ENCODE peak calls at places on chromosome 3, in eight cellular contexts. P is CD8-positive, alpha-beta memory T cell; H is IMR-90; T is endodermal cell; S is sigmoid colon; A is lung; M is tibial artery; K is cardiac muscle cell. X is an unnamed sample.

GRCh38 chr3:50675179-50676030 is 678 bp downstream of the DOCK3 start:
- DNase-seq in P (peak; percentile 26), H (no peak), T (peak; percentile 89), S (peak; percentile 72), A (no peak), M (no peak), K (peak; percentile 60), X (no peak)

GRCh38 chr3:194761384-194761783 is 75.7 kb downstream of the FAM43A start:
- DNase-seq in P (no peak), H (no peak), T (no peak), S (peak; percentile 42), A (no peak), M (no peak), K (no peak), X (no peak)

GRCh38 chr3:13708301-13708700 is 159.4 kb downstream of the FBLN2 start:
- DNase-seq in P (no peak), H (no peak), T (peak; percentile 17), S (peak; percentile 41), A (peak; percentile 22), M (no peak), K (no peak), X (no peak)

GRCh38 chr3:181919375-181919774 is 207.7 kb downstream of the SOX2 start:
- DNase-seq in P (no peak), H (no peak), T (no peak), S (no peak), A (no peak), M (no peak), K (no peak), X (no peak)

GRCh38 chr3:171028779-171029232 is 2.3 kb upstream of the SLC2A2 start:
- DNase-seq in P (no peak), H (peak; percentile 90), T (no peak), S (no peak), A (no peak), M (no peak), K (no peak), X (peak; percentile 81)

GRCh38 chr3:188139466-188139865 is 14.5 kb upstream of the LPP start:
- DNase-seq in P (no peak), H (no peak), T (no peak), S (no peak), A (no peak), M (no peak), K (no peak), X (no peak)

GRCh38 chr3:192296845-192297244 is 430.5 kb downstream of the FGF12 start:
- DNase-seq in P (no peak), H (no peak), T (no peak), S (no peak), A (no peak), M (no peak), K (no peak), X (no peak)

GRCh38 chr3:174218011-174218410 is 641.1 kb upstream of the NAALADL2 start:
- DNase-seq in P (no peak), H (peak; percentile 25), T (no peak), S (no peak), A (no peak), M (no peak), K (no peak), X (no peak)

GRCh38 chr3:57706462-57706861 is 13.6 kb upstream of the DENND6A start:
- DNase-seq in P (no peak), H (peak; percentile 93), T (no peak), S (no peak), A (no peak), M (no peak), K (no peak), X (peak; percentile 52)

GRCh38 chr3:14413381-14414071 is 11.1 kb downstream of the SLC6A6 start:
- DNase-seq in P (no peak), H (peak; percentile 79), T (peak; percentile 81), S (no peak), A (peak; percentile 86), M (no peak), K (peak; percentile 27), X (peak; percentile 45)

GRCh38 chr3:172103724-172104123 is 64.3 kb downstream of the FNDC3B start:
- DNase-seq in P (no peak), H (peak; percentile 71), T (no peak), S (no peak), A (peak; percentile 39), M (no peak), K (peak; percentile 27), X (peak; percentile 67)

GRCh38 chr3:64684715-64685261 is 3.0 kb downstream of the ADAMTS9 start:
- DNase-seq in P (no peak), H (peak; percentile 46), T (peak; percentile 87), S (peak; percentile 93), A (no peak), M (peak; percentile 45), K (peak; percentile 52), X (peak; percentile 41)

GRCh38 chr3:145865329-145865904 is 295.6 kb downstream of the PLOD2 start:
- DNase-seq in P (no peak), H (no peak), T (no peak), S (no peak), A (no peak), M (no peak), K (no peak), X (no peak)

GRCh38 chr3:140736863-140737460 is 59.1 kb downstream of the TRIM42 start:
- DNase-seq in P (no peak), H (no peak), T (peak; percentile 90), S (no peak), A (no peak), M (peak; percentile 55), K (peak; percentile 68), X (peak; percentile 62)

GRCh38 chr3:45105855-45106655 is 40.1 kb downstream of the CDCP1 start:
- DNase-seq in P (peak; percentile 13), H (peak; percentile 94), T (no peak), S (no peak), A (no peak), M (no peak), K (no peak), X (peak; percentile 77)

GRCh38 chr3:29494305-29495036 is 213.6 kb downstream of the RBMS3 start:
- DNase-seq in P (no peak), H (peak; percentile 27), T (no peak), S (no peak), A (no peak), M (no peak), K (no peak), X (no peak)

GRCh38 chr3:98532275-98532637 is 478 bp downstream of the GPR15 start:
- DNase-seq in P (no peak), H (no peak), T (no peak), S (no peak), A (no peak), M (no peak), K (no peak), X (no peak)
- H3K4me3 ChIP-seq in P (no peak overlapping the region), H (no peak overlapping the region), T (no peak overlapping the region), S (no peak overlapping the region), A (no peak overlapping the region), M (no peak overlapping the region), K (no peak overlapping the region), X (no peak overlapping the region)

DNA sequence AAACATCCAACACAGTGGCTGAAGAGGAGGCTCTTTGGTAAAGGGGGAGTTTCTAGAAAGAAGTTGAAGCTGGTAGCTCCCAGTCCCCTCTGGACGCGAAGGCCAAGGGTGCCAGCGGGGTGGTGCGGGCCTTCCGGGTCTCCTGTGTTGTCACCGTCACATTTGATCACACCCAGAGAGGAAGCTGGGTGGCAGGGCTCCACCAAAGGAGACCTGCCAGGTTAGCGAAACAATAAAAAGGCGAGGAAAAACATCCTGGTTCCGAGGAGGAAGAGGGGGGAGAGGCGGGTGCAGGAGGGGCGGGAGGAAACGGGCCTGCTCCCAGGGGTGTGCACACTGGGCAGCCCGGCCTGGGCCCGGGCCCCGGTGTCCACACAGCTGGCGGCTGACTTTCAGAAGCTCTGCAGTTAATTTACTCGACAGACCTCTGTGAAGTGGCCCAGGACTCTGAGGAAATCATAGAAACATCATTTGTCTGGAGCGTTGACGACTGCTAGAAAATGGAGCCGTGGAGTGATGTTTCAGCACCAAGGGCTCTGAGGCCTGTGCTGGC is 12.1 kb downstream of the HEG1 start:
- DNase-seq in P (no peak), H (no peak), T (peak; percentile 48), S (peak; percentile 77), A (no peak), M (peak; percentile 45), K (peak; percentile 64), X (no peak)
- H3K36me3 ChIP-seq in P (peaks cover 4% of the 10 kb centered on the region), H (peaks cover 30% of the 10 kb centered on the region), T (peaks cover 12% of the 10 kb centered on the region), S (no peaks in the 10 kb centered on the region), A (peaks cover 2% of the 10 kb centered on the region), M (no peaks in the 10 kb centered on the region), K (no peaks in the 10 kb centered on the region), X (peaks cover 16% of the 10 kb centered on the region)

GRCh38 chr3:150736316-150736719 is 26.7 kb downstream of the SIAH2 start:
- DNase-seq in P (no peak), H (no peak), T (peak; percentile 75), S (no peak), A (no peak), M (no peak), K (no peak), X (no peak)
- H3K27ac ChIP-seq in P (no peak overlapping the region), H (no peak overlapping the region), T (no peak overlapping the region), S (no peak overlapping the region), A (no peak overlapping the region), M (no peak overlapping the region), K (no peak overlapping the region), X (no peak overlapping the region)

GRCh38 chr3:55481918-55482495 is 5.1 kb downstream of the WNT5A start:
- DNase-seq in P (no peak), H (peak; percentile 73), T (peak; percentile 81), S (no peak), A (no peak), M (no peak), K (peak; percentile 45), X (peak; percentile 20)
- H3K4me3 ChIP-seq in P (no peak overlapping the region), H (peak overlapping the region; percentile 89), T (peak overlapping the region; percentile 74), S (peak overlapping the region; percentile 53), A (no peak overlapping the region), M (no peak overlapping the region), K (peak overlapping the region; percentile 70), X (peak overlapping the region; percentile 90)

GRCh38 chr3:142560118-142560517 is 18.4 kb downstream of the ATR start:
- DNase-seq in P (no peak), H (no peak), T (no peak), S (no peak), A (no peak), M (no peak), K (no peak), X (no peak)
- H3K36me3 ChIP-seq in P (peaks cover 32% of the 10 kb centered on the region), H (peaks cover 9% of the 10 kb centered on the region), T (peaks cover 41% of the 10 kb centered on the region), S (no peaks in the 10 kb centered on the region), A (peaks cover 4% of the 10 kb centered on the region), M (peaks cover 62% of the 10 kb centered on the region), K (peaks cover 14% of the 10 kb centered on the region), X (peaks cover 11% of the 10 kb centered on the region)

DNA sequence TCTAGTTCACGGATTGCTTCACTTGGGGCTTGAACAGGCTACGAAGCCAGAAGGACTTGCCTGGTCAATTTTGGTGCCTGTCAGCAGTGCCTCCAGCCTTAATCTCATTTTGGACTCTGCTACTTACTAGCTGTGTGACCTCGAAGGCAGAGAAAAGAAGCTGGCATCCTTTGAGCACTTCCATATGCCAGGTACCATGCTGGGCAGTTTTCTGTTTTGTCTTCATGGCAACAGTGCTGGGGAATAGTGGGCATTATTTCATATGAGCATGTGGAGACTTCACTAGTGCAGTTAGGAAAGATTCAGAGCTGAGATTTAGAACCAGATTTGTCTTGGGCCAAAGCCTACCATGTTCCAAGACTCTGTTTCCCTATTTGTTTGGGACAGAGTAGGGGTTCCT is 92.2 kb downstream of the LRTM1 start:
- DNase-seq in P (no peak), H (no peak), T (no peak), S (no peak), A (no peak), M (no peak), K (no peak), X (no peak)
- H3K27ac ChIP-seq in P (no peak overlapping the region), H (no peak overlapping the region), T (no peak overlapping the region), S (no peak overlapping the region), A (no peak overlapping the region), M (no peak overlapping the region), K (no peak overlapping the region), X (no peak overlapping the region)